ENCODE peak calls at places on chromosomes 3 and 15, in ten cellular contexts. E is A549; O is ovary; Y is brain microvascular endothelial cell; V is Karpas-422; B is left ventricle myocardium inferior; P is HCT116; I is uterus; S is CD8-positive, alpha-beta T cell; H is mesenchymal stem cell. C is an unnamed sample.

GRCh38 chr3:71074416-71074815 is 509.1 kb downstream of the FOXP1 start:
- DNase-seq in E (no peak), O (no peak), Y (peak; percentile 71), V (no peak), B (no peak), P (no peak), I (no peak), S (no peak), H (no peak), C (no peak)

GRCh38 chr3:129992781-129993180 is 18.3 kb downstream of the TRH start:
- DNase-seq in E (peak; percentile 13), O (no peak), Y (no peak), V (peak; percentile 49), B (no peak), P (no peak), I (no peak), S (no peak), H (peak; percentile 34), C (no peak)

GRCh38 chr3:33006571-33007286 is 55.3 kb downstream of the CCR4 start:
- DNase-seq in E (no peak), O (no peak), Y (no peak), V (no peak), B (no peak), P (no peak), I (no peak), S (no peak), H (peak; percentile 6), C (peak; percentile 26)

GRCh38 chr3:102536479-102536878 is 101.7 kb downstream of the ZPLD1 start:
- DNase-seq in E (peak; percentile 40), O (no peak), Y (peak; percentile 16), V (peak; percentile 67), B (no peak), P (peak; percentile 26), I (no peak), S (no peak), H (peak; percentile 39), C (peak; percentile 15)

GRCh38 chr15:61889706-61890105 is 170.5 kb downstream of the VPS13C start:
- DNase-seq in E (peak; percentile 25), O (no peak), Y (no peak), V (no peak), B (no peak), P (no peak), I (no peak), S (no peak), H (no peak), C (no peak)

GRCh38 chr3:152174876-152175575 is 93.7 kb upstream of the MBNL1 start:
- DNase-seq in E (no peak), O (no peak), Y (peak; percentile 32), V (no peak), B (no peak), P (no peak), I (no peak), S (no peak), H (no peak), C (peak; percentile 41)

GRCh38 chr3:185764168-185764988 is 60.5 kb downstream of the IGF2BP2 start:
- DNase-seq in E (no peak), O (peak; percentile 25), Y (peak; percentile 47), V (no peak), B (no peak), P (no peak), I (no peak), S (no peak), H (peak; percentile 88), C (peak; percentile 49)

GRCh38 chr15:70096215-70096974 is 1.3 kb downstream of the TLE3 start:
- DNase-seq in E (peak; percentile 31), O (peak; percentile 68), Y (peak; percentile 25), V (peak; percentile 69), B (no peak), P (no peak), I (peak; percentile 64), S (peak; percentile 61), H (peak; percentile 72), C (no peak)

GRCh38 chr3:194584866-194585265 is 48.4 kb downstream of the TMEM44 start:
- DNase-seq in E (no peak), O (no peak), Y (no peak), V (peak; percentile 57), B (no peak), P (no peak), I (no peak), S (no peak), H (peak; percentile 29), C (peak; percentile 20)

GRCh38 chr15:48683991-48684765 is 38.7 kb upstream of the FBN1 start:
- DNase-seq in E (no peak), O (no peak), Y (no peak), V (no peak), B (no peak), P (no peak), I (no peak), S (no peak), H (no peak), C (no peak)

GRCh38 chr15:81514769-81515168 is 140.8 kb upstream of the TMC3 start:
- DNase-seq in E (no peak), O (no peak), Y (no peak), V (no peak), B (no peak), P (no peak), I (no peak), S (no peak), H (no peak), C (no peak)

GRCh38 chr3:57386307-57386706 is 93.8 kb upstream of the ASB14 start:
- DNase-seq in E (no peak), O (no peak), Y (no peak), V (no peak), B (no peak), P (no peak), I (no peak), S (no peak), H (no peak), C (no peak)
- H3K27ac ChIP-seq in E (no peak overlapping the region), O (no peak overlapping the region), Y (no peak overlapping the region), V (no peak overlapping the region), B (no peak overlapping the region), P (no peak overlapping the region), I (no peak overlapping the region), S (no peak overlapping the region), H (no peak overlapping the region), C (no peak overlapping the region)

GRCh38 chr15:45157974-45158373 is 28.2 kb downstream of the DUOX1 start:
- DNase-seq in E (no peak), O (no peak), Y (peak; percentile 65), V (no peak), B (no peak), P (no peak), I (no peak), S (no peak), H (peak; percentile 43), C (peak; percentile 91)
- H3K27ac ChIP-seq in E (no peak overlapping the region), O (no peak overlapping the region), Y (no peak overlapping the region), V (no peak overlapping the region), B (no peak overlapping the region), P (no peak overlapping the region), I (no peak overlapping the region), S (no peak overlapping the region), H (no peak overlapping the region), C (peak overlapping the region; percentile 40)

GRCh38 chr15:38871638-38872037 is 307.0 kb upstream of the RASGRP1 start:
- DNase-seq in E (no peak), O (no peak), Y (no peak), V (no peak), B (no peak), P (no peak), I (no peak), S (no peak), H (no peak), C (no peak)

GRCh38 chr15:38872732-38873131 is 308.1 kb upstream of the RASGRP1 start:
- DNase-seq in E (no peak), O (no peak), Y (no peak), V (no peak), B (no peak), P (no peak), I (no peak), S (no peak), H (no peak), C (no peak)

GRCh38 chr15:38876211-38876610 is 311.6 kb upstream of the RASGRP1 start:
- DNase-seq in E (no peak), O (no peak), Y (no peak), V (no peak), B (no peak), P (no peak), I (no peak), S (no peak), H (no peak), C (no peak)

GRCh38 chr15:38874464-38874863 is 309.9 kb upstream of the RASGRP1 start:
- DNase-seq in E (peak; percentile 38), O (no peak), Y (no peak), V (no peak), B (no peak), P (no peak), I (no peak), S (no peak), H (no peak), C (no peak)

GRCh38 chr15:38873151-38873550 is 308.5 kb upstream of the RASGRP1 start:
- DNase-seq in E (peak; percentile 89), O (no peak), Y (no peak), V (no peak), B (no peak), P (no peak), I (no peak), S (no peak), H (no peak), C (no peak)
- H3K27ac ChIP-seq in E (peak overlapping the region; percentile 85), O (no peak overlapping the region), Y (no peak overlapping the region), V (no peak overlapping the region), B (peak overlapping the region; percentile 44), P (no peak overlapping the region), I (no peak overlapping the region), S (no peak overlapping the region), H (no peak overlapping the region), C (no peak overlapping the region)

DNA sequence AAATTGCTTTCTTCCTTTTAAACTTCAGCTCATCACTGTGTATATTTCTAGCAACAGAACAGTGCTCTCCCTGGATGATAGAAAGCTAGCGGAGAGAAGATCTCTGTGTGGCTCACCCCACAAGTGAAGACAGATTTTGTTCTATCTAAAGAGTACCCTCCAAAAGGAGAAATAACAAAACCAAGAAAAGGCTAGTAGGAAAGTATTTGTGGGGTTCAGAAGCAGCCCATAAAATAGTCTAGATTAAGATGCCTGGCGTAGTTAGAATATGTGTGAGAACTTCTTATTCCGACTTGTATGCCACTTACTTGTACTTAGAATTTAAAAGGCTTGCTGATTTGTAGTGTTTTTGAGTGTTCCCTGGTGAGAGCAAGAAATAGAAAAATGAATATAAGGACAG is 214.9 kb upstream of the IL12A start:
- DNase-seq in E (no peak), O (no peak), Y (no peak), V (no peak), B (no peak), P (no peak), I (no peak), S (no peak), H (no peak), C (no peak)
- H3K27ac ChIP-seq in E (no peak overlapping the region), O (no peak overlapping the region), Y (no peak overlapping the region), V (no peak overlapping the region), B (no peak overlapping the region), P (no peak overlapping the region), I (peak overlapping the region; percentile 89), S (no peak overlapping the region), H (no peak overlapping the region), C (no peak overlapping the region)